ENCODE peak calls at places on chromosomes 7 and 10, in six cellular contexts. One of them, this sample, is unnamed.

GRCh38 chr10:44056947-44057811 is 327.7 kb downstream of the CXCL12 start:
- DNase-seq in HepG2: no peak
- DNase-seq in omental fat pad: no peak
- DNase-seq in AG10803: no peak
- DNase-seq in NCI-H1105 treated with DMSO at 0.1 percent for 48 hours: no peak
- DNase-seq in colonic mucosa: no peak
- DNase-seq in this sample: no peak

GRCh38 chr10:69819713-69820506 is 18.2 kb downstream of the COL13A1 start:
- DNase-seq in colonic mucosa: no peak
- DNase-seq in HepG2: no peak
- DNase-seq in NCI-H1105 treated with DMSO at 0.1 percent for 48 hours: no peak
- DNase-seq in AG10803: peak; percentile 56
- DNase-seq in omental fat pad: no peak
- DNase-seq in this sample: no peak

GRCh38 chr7:128021361-128021760 is 9.9 kb downstream of the LRRC4 start:
- DNase-seq in AG10803: no peak
- DNase-seq in colonic mucosa: no peak
- DNase-seq in NCI-H1105 treated with DMSO at 0.1 percent for 48 hours: no peak
- DNase-seq in omental fat pad: no peak
- DNase-seq in HepG2: no peak
- DNase-seq in this sample: peak; percentile 72

GRCh38 chr7:67731704-67732103 is 735.1 kb downstream of the TYW1 start:
- DNase-seq in AG10803: no peak
- DNase-seq in HepG2: no peak
- DNase-seq in omental fat pad: no peak
- DNase-seq in NCI-H1105 treated with DMSO at 0.1 percent for 48 hours: no peak
- DNase-seq in colonic mucosa: no peak
- DNase-seq in this sample: no peak

GRCh38 chr7:105210721-105211205 is 178.0 kb downstream of the SRPK2 start:
- DNase-seq in HepG2: no peak
- DNase-seq in colonic mucosa: no peak
- DNase-seq in NCI-H1105 treated with DMSO at 0.1 percent for 48 hours: no peak
- DNase-seq in omental fat pad: no peak
- DNase-seq in AG10803: no peak
- DNase-seq in this sample: no peak

GRCh38 chr7:40922316-40922670 is 780.6 kb downstream of the INHBA start:
- DNase-seq in HepG2: no peak
- DNase-seq in omental fat pad: no peak
- DNase-seq in colonic mucosa: no peak
- DNase-seq in NCI-H1105 treated with DMSO at 0.1 percent for 48 hours: no peak
- DNase-seq in AG10803: peak; percentile 88
- DNase-seq in this sample: peak; percentile 91

GRCh38 chr7:96713037-96713436 is 3.4 kb upstream of the SEM1 start:
- DNase-seq in NCI-H1105 treated with DMSO at 0.1 percent for 48 hours: no peak
- DNase-seq in omental fat pad: no peak
- DNase-seq in colonic mucosa: no peak
- DNase-seq in AG10803: no peak
- DNase-seq in HepG2: no peak
- DNase-seq in this sample: no peak

GRCh38 chr7:94584113-94584512 is 71.8 kb downstream of the SGCE start:
- DNase-seq in HepG2: peak; percentile 38
- DNase-seq in NCI-H1105 treated with DMSO at 0.1 percent for 48 hours: peak; percentile 62
- DNase-seq in colonic mucosa: no peak
- DNase-seq in omental fat pad: no peak
- DNase-seq in AG10803: peak; percentile 63
- DNase-seq in this sample: no peak

GRCh38 chr10:28676297-28676967 is 889 bp upstream of the BAMBI start:
- DNase-seq in colonic mucosa: no peak
- DNase-seq in NCI-H1105 treated with DMSO at 0.1 percent for 48 hours: no peak
- DNase-seq in omental fat pad: no peak
- DNase-seq in HepG2: no peak
- DNase-seq in AG10803: no peak
- DNase-seq in this sample: no peak